ENCODE peak calls at places on chromosomes 13 and 19, in six cellular contexts. M is fibroblast of lung, C is astrocyte, X is HCT116, Y is hepatocyte, A is GM12878. O is an unnamed sample.

GRCh38 chr19:16227837-16228636 is 30.3 kb downstream of the AP1M1 start:
- DNase-seq in C (no peak), A (no peak), M (no peak), Y (no peak), X (no peak), O (no peak)

GRCh38 chr19:14363203-14364097 is 17.8 kb upstream of the ADGRE5 start:
- DNase-seq in X (peak), C (peak), A (no peak), Y (peak), M (peak), O (peak)

GRCh38 chr13:106520205-106521004 is 15.1 kb downstream of the EFNB2 start:
- DNase-seq in C (no peak), Y (no peak), M (peak), X (no peak), A (no peak), O (peak)

GRCh38 chr13:100581030-100581429 is 7.6 kb downstream of the GGACT start:
- DNase-seq in C (no peak), X (no peak), A (no peak), M (no peak), Y (no peak), O (no peak)

GRCh38 chr19:29390742-29391141 is 135.1 kb upstream of the VSTM2B start:
- DNase-seq in Y (no peak), C (no peak), X (no peak), A (no peak), M (no peak), O (no peak)

GRCh38 chr13:33017410-33017929 is 1.2 kb downstream of the KL start:
- DNase-seq in X (no peak), C (peak), Y (peak), M (peak), A (peak), O (no peak)

GRCh38 chr19:42028304-42029216 is 34.5 kb upstream of the ATP1A3 start:
- DNase-seq in X (peak), A (no peak), Y (no peak), C (no peak), M (no peak), O (peak)

GRCh38 chr19:13610042-13610691 is 103.9 kb upstream of the CACNA1A start:
- DNase-seq in Y (peak), X (no peak), A (no peak), M (no peak), C (no peak), O (peak)

GRCh38 chr19:48768989-48769713 is 13.8 kb downstream of the FGF21 start:
- DNase-seq in C (peak), A (no peak), M (no peak), X (no peak), Y (no peak), O (no peak)

GRCh38 chr13:80166352-80166751 is 174.6 kb downstream of the SPRY2 start:
- DNase-seq in C (no peak), M (no peak), A (no peak), X (no peak), Y (no peak), O (no peak)

GRCh38 chr13:36275190-36276002 is 22.2 kb downstream of the CCDC169 start:
- DNase-seq in C (peak), X (no peak), M (peak), Y (peak), A (no peak), O (peak)

GRCh38 chr13:61414686-61415664 is 674 bp downstream of the PCDH20 start:
- DNase-seq in A (no peak), X (no peak), Y (peak), C (peak), M (peak), O (peak)

GRCh38 chr13:48590141-48590863 is 57.4 kb upstream of the RCBTB2 start:
- DNase-seq in Y (no peak), X (no peak), M (no peak), A (no peak), C (no peak), O (no peak)

GRCh38 chr19:18682807-18683108 is 722 bp upstream of the CRTC1 start:
- DNase-seq in X (no peak), C (no peak), Y (no peak), A (no peak), M (no peak), O (no peak)

GRCh38 chr19:54517483-54517882 is 14.9 kb downstream of the LAIR2 start:
- DNase-seq in C (peak), X (no peak), M (peak), Y (peak), A (no peak), O (peak)

GRCh38 chr13:44894001-44894770 is 95.1 kb downstream of the NUFIP1 start:
- DNase-seq in C (no peak), X (no peak), A (no peak), M (no peak), Y (peak), O (peak)

GRCh38 chr19:39671739-39672363 is 16.1 kb downstream of the LGALS16 start:
- DNase-seq in C (peak), M (peak), A (no peak), Y (peak), X (peak), O (peak)

GRCh38 chr13:40476175-40476958 is 190.1 kb downstream of the FOXO1 start:
- DNase-seq in M (peak), C (peak), Y (no peak), A (no peak), X (no peak), O (peak)

GRCh38 chr13:99419591-99420243 is 81.6 kb upstream of the TM9SF2 start:
- DNase-seq in C (no peak), X (no peak), A (no peak), Y (no peak), M (no peak), O (no peak)

GRCh38 chr19:37763488-37763887 is 15.9 kb downstream of the ZNF573 start:
- DNase-seq in X (no peak), C (no peak), M (no peak), Y (no peak), A (no peak), O (peak)

GRCh38 chr13:111395511-111396393 is 75.3 kb downstream of the TEX29 start:
- DNase-seq in X (no peak), Y (no peak), M (no peak), C (no peak), A (no peak), O (no peak)

GRCh38 chr19:39696418-39696817 is 7.9 kb upstream of the LGALS14 start:
- DNase-seq in A (no peak), Y (no peak), M (no peak), C (no peak), X (no peak), O (peak)

GRCh38 chr19:13588953-13589833 is 82.9 kb upstream of the CACNA1A start:
- DNase-seq in C (no peak), A (no peak), X (peak), Y (peak), M (peak), O (peak)

GRCh38 chr19:21328885-21329605 is at the start of gene ZNF708:
- DNase-seq in Y (peak), X (peak), C (peak), A (peak), M (peak), O (peak)

GRCh38 chr13:64471916-64472315 is 2758.2 kb downstream of the PCDH9 start:
- DNase-seq in Y (peak), X (peak), M (peak), C (peak), A (no peak), O (peak)

GRCh38 chr19:43395561-43395960 is 19.1 kb upstream of the TEX101 start:
- DNase-seq in C (no peak), Y (no peak), A (no peak), X (no peak), M (no peak), O (peak)

GRCh38 chr19:45404557-45405434 is at the start of gene PPP1R13L:
- DNase-seq in C (peak), A (peak), M (peak), Y (peak), X (peak), O (peak)

GRCh38 chr13:50127017-50127725 is 111.9 kb downstream of the KCNRG start:
- DNase-seq in A (no peak), C (no peak), M (peak), Y (peak), X (no peak), O (no peak)

GRCh38 chr19:42309686-42310085 is 3.4 kb upstream of the TMEM145 start:
- DNase-seq in Y (no peak), C (no peak), X (no peak), M (no peak), A (no peak), O (no peak)

GRCh38 chr13:73849292-73849691 is 284.9 kb downstream of the KLF12 start:
- DNase-seq in M (peak), A (no peak), X (peak), Y (peak), C (peak), O (peak)

GRCh38 chr13:66106246-66106645 is 1123.9 kb downstream of the PCDH9 start:
- DNase-seq in A (no peak), Y (no peak), M (no peak), X (no peak), C (no peak), O (no peak)

GRCh38 chr19:41746593-41747227 is 8.6 kb upstream of the CEACAM6 start:
- DNase-seq in X (peak), C (peak), Y (peak), M (peak), A (no peak), O (peak)

GRCh38 chr19:49150106-49150943 is 4.9 kb downstream of the HRC start:
- DNase-seq in C (peak), X (peak), A (no peak), Y (peak), M (peak), O (peak)

GRCh38 chr13:48038763-48039162 is 1.2 kb downstream of the NUDT15 start:
- DNase-seq in X (no peak), M (no peak), A (no peak), C (no peak), Y (no peak), O (peak)

GRCh38 chr19:18153555-18154134 is 682 bp downstream of the PIK3R2 start:
- DNase-seq in Y (peak), M (no peak), A (no peak), X (no peak), C (no peak), O (no peak)

GRCh38 chr19:46393456-46394397 is 19.6 kb downstream of the CCDC8 start:
- DNase-seq in A (no peak), C (no peak), M (no peak), X (no peak), Y (no peak), O (no peak)

GRCh38 chr13:109749365-109749764 is 37.0 kb downstream of the IRS2 start:
- DNase-seq in A (no peak), M (no peak), Y (no peak), C (no peak), X (no peak), O (no peak)
- H3K27ac ChIP-seq in A (no peak), M (no peak), Y (no peak), C (no peak), X (no peak), O (no peak)

GRCh38 chr19:11480081-11480926 is 542 bp downstream of the ELAVL3 start:
- DNase-seq in M (no peak), A (no peak), X (no peak), C (no peak), Y (no peak), O (no peak)
- TF ChIP-seq EZH2 in M (peak), A (no peak), X (no peak), C (peak), Y (peak), O (no peak)

GRCh38 chr13:97058417-97058816 is 64.1 kb upstream of the OXGR1 start:
- DNase-seq in Y (no peak), C (no peak), A (no peak), M (no peak), X (no peak), O (no peak)

GRCh38 chr13:97058896-97059295 is 64.6 kb upstream of the OXGR1 start:
- DNase-seq in C (no peak), A (no peak), M (peak), X (no peak), Y (no peak), O (no peak)

DNA sequence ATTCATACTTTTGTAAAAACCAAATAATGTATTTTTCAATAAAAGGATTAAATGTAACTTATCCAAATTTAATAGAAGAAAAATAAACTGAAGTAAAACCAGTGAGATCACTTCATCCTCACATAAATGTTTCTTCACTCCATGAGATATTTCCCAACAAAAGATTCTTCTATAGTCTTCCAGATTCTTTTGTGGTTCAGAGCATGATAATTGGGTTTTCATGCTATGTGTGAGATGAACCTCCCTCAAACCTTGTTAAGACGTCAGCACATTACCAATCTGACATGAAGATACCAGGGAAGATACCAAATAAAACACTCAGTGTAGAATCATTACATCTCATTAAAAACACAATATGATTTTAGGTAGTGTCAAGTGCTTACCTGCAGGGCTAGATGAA is 62.9 kb upstream of the OXGR1 start:
- DNase-seq in C (no peak), X (no peak), Y (no peak), A (no peak), M (no peak), O (no peak)
- H3K27ac ChIP-seq in C (no peak), X (no peak), Y (no peak), A (no peak), M (no peak), O (no peak)

DNA sequence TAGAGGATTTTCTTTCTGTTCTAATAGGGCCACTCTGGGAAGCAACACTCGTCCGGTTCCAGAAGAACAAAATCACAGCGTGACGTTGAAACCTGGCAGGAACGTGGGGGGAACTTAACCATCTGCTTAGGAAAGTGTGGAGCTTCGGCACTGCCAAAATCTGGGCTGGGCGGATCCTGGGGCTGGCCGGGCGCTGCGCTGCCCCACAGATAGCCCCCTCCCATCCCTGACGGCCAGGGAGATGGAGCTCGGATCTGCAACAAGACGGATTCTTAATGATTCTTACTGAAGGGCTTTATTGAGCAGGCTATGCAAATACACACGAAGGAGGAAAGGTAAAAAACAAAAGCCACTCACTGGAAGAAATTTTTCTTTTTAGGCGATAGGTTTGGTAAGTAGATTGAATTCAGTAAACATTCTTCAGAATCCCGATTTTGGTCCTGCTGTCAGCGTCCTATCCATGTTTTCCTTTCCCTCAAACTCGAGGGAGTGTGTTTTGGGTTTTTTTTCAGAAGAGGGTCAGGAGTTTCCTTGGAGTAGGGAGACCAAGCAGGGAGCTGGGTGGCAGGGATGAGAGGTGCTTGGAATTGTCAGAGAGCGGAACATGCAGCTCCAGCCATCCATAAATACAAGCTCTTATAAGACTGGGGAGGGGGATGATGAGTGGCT is 1.4 kb upstream of the PCDH8 start:
- DNase-seq in M (no peak), Y (no peak), A (no peak), C (no peak), X (no peak), O (no peak)
- TF ChIP-seq EZH2 in M (no peak), Y (peak), A (no peak), C (no peak), X (no peak), O (no peak)

DNA sequence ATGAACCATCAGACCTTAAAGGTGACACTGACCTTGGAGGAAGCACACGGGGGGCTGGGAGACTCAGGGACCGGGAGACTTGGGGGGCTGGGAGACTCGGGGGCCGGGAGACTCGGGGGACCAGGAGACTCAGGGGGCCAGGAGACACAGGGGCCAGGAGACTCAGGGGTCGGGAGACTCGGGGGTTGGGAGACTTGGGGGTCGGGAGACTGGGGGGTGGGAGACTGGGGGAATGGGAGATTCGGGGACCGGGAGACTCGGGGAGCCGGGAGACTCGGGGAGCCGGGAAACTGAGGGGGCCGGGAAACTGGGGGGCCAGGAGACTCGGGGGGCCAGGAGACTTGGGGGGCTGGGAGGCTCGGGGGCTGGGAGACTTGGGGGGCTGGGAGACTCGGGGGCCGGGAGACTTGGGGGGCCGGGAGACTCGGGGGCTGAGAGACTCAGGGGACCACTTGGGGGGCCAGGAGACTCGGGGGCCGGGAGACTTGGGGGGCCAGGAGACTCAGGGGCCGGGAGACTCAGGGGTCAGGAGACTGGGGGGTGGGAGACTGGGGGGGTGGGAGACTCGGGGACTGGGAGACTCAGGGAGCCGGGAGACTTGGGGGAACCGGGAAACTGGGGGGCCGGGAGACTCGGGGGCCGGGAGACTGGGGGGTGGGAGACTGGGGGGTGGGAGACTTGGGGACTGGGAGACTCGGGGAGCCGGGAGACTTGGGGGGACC is 62.9 kb downstream of the RASA3 start:
- DNase-seq in M (no peak), C (no peak), A (no peak), Y (no peak), X (no peak), O (no peak)
- H3K27ac ChIP-seq in M (peak), C (no peak), A (no peak), Y (no peak), X (no peak), O (no peak)

GRCh38 chr13:27980280-27980998 is 8.1 kb downstream of the URAD start:
- DNase-seq in Y (peak), X (no peak), M (no peak), A (no peak), C (no peak), O (no peak)
- TF ChIP-seq EZH2 in Y (peak), X (no peak), M (peak), A (no peak), C (peak), O (no peak)

DNA sequence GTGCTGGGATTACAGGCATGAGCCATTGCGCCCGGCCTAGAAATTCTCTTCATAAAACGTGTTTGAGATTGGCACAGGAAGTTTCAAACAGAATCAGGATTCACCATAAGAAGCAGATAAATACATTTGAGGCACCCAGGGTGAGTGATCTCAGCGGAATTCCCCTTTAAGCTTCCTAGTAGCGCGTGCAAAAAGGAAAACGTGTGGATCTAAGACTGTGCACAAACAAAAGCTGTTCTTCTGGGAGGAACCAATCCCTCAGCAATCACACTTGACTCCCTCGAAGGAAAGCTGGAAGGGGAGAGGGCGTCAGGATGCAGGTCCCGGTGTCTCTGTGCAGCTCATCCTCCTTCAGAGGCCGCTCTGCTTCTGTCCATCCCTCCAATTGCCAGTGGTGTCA is 15.5 kb downstream of the MCF2L start:
- DNase-seq in C (no peak), M (no peak), X (no peak), Y (no peak), A (no peak), O (no peak)
- H3K27ac ChIP-seq in C (no peak), M (no peak), X (no peak), Y (peak), A (no peak), O (no peak)

GRCh38 chr19:1456121-1456900 is 6.4 kb downstream of the APC2 start:
- DNase-seq in Y (no peak), A (no peak), M (no peak), X (no peak), C (no peak), O (no peak)

GRCh38 chr19:1452802-1453524 is 3.0 kb downstream of the APC2 start:
- DNase-seq in Y (no peak), X (no peak), M (no peak), C (no peak), A (no peak), O (no peak)

GRCh38 chr19:1453525-1454371 is 3.8 kb downstream of the APC2 start:
- DNase-seq in Y (no peak), C (no peak), M (no peak), X (no peak), A (no peak), O (peak)

GRCh38 chr19:1455336-1456120 is 5.6 kb downstream of the APC2 start:
- DNase-seq in X (peak), C (no peak), M (peak), Y (peak), A (no peak), O (peak)

DNA sequence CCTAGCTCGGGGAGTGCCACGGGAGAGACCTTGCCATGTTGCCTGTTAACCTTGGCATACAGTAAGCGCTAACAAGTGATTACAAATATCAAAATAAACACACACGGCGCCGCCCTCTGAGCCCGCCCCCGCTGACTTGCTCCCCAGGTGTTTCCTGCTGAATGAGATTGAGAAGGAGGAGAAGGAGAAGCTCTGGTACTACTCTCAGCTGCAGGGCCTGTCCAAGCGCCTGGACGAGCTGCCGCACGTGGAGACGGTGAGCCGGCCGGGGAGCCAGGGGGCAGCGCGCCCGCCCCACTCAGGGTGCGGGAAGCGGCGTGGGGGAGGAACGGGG is 5.0 kb downstream of the APC2 start:
- DNase-seq in X (no peak), A (no peak), C (no peak), Y (no peak), M (no peak), O (peak)
- TF ChIP-seq EZH2 in X (no peak), A (no peak), C (no peak), Y (no peak), M (no peak), O (no peak)

O was measured in PC-3.